ENCODE peak calls at places on chromosome 16, in six cellular contexts. One of them, this sample, is unnamed.

GRCh38 chr16:22317625-22318024 is 20.4 kb downstream of the POLR3E start:
- DNase-seq in GM23338: no peak
- DNase-seq in PC-9: no peak
- DNase-seq in hepatocyte: no peak
- DNase-seq in PC-3: no peak
- DNase-seq in MM.1S: no peak
- DNase-seq in this sample: no peak

GRCh38 chr16:50692644-50692998 is 785 bp upstream of the NOD2 start:
- DNase-seq in GM23338: no peak
- DNase-seq in PC-9: no peak
- DNase-seq in hepatocyte: no peak
- DNase-seq in PC-3: no peak
- DNase-seq in MM.1S: no peak
- DNase-seq in this sample: no peak

GRCh38 chr16:8048433-8048832 is 541.9 kb downstream of the TMEM114 start:
- DNase-seq in GM23338: no peak
- DNase-seq in PC-9: no peak
- DNase-seq in hepatocyte: no peak
- DNase-seq in PC-3: no peak
- DNase-seq in MM.1S: no peak
- DNase-seq in this sample: no peak

GRCh38 chr16:85687651-85688471 is 893 bp downstream of the GINS2 start:
- DNase-seq in GM23338: peak; percentile 47
- DNase-seq in PC-9: no peak
- DNase-seq in hepatocyte: no peak
- DNase-seq in PC-3: no peak
- DNase-seq in MM.1S: no peak
- DNase-seq in this sample: peak; percentile 62

GRCh38 chr16:68369697-68370096 is 58.9 kb downstream of the PRMT7 start:
- DNase-seq in GM23338: no peak
- DNase-seq in PC-9: no peak
- DNase-seq in hepatocyte: no peak
- DNase-seq in PC-3: no peak
- DNase-seq in MM.1S: peak; percentile 89
- DNase-seq in this sample: no peak

GRCh38 chr16:69324585-69325253 is 5.7 kb downstream of the PDF start:
- DNase-seq in GM23338: no peak
- DNase-seq in PC-9: no peak
- DNase-seq in hepatocyte: no peak
- DNase-seq in PC-3: no peak
- DNase-seq in MM.1S: no peak
- DNase-seq in this sample: no peak

GRCh38 chr16:69130461-69130860 is 1.9 kb downstream of the CHTF8 start:
- DNase-seq in GM23338: no peak
- DNase-seq in PC-9: no peak
- DNase-seq in hepatocyte: no peak
- DNase-seq in PC-3: no peak
- DNase-seq in MM.1S: no peak
- DNase-seq in this sample: no peak

GRCh38 chr16:58492735-58493134 is 7.2 kb upstream of the NDRG4 start:
- DNase-seq in GM23338: peak; percentile 60
- DNase-seq in PC-9: no peak
- DNase-seq in hepatocyte: no peak
- DNase-seq in PC-3: no peak
- DNase-seq in MM.1S: no peak
- DNase-seq in this sample: no peak

GRCh38 chr16:27317320-27317719 is 3.5 kb downstream of the IL4R start:
- DNase-seq in GM23338: no peak
- DNase-seq in PC-9: no peak
- DNase-seq in hepatocyte: no peak
- DNase-seq in PC-3: no peak
- DNase-seq in MM.1S: no peak
- DNase-seq in this sample: no peak

GRCh38 chr16:66116163-66116792 is 250.2 kb upstream of the CDH5 start:
- DNase-seq in GM23338: no peak
- DNase-seq in PC-9: no peak
- DNase-seq in hepatocyte: no peak
- DNase-seq in PC-3: peak; percentile 18
- DNase-seq in MM.1S: no peak
- DNase-seq in this sample: no peak

GRCh38 chr16:46832757-46833464 is 1.9 kb upstream of the C16orf87 start:
- DNase-seq in GM23338: no peak
- DNase-seq in PC-9: no peak
- DNase-seq in hepatocyte: no peak
- DNase-seq in PC-3: no peak
- DNase-seq in MM.1S: no peak
- DNase-seq in this sample: no peak

GRCh38 chr16:20740007-20740883 is 1.4 kb downstream of the THUMPD1 start:
- DNase-seq in GM23338: peak; percentile 15
- DNase-seq in PC-9: peak; percentile 1
- DNase-seq in hepatocyte: no peak
- DNase-seq in PC-3: peak; percentile 37
- DNase-seq in MM.1S: peak; percentile 64
- DNase-seq in this sample: peak; percentile 59

GRCh38 chr16:5875416-5875815 is 777.8 kb upstream of the EEF2KMT start:
- DNase-seq in GM23338: no peak
- DNase-seq in PC-9: no peak
- DNase-seq in hepatocyte: no peak
- DNase-seq in PC-3: peak; percentile 4
- DNase-seq in MM.1S: no peak
- DNase-seq in this sample: no peak

GRCh38 chr16:20319406-20319805 is 7.9 kb downstream of the GP2 start:
- DNase-seq in GM23338: no peak
- DNase-seq in PC-9: no peak
- DNase-seq in hepatocyte: no peak
- DNase-seq in PC-3: no peak
- DNase-seq in MM.1S: no peak
- DNase-seq in this sample: no peak

GRCh38 chr16:85111184-85111583 is 1.1 kb downstream of the CIBAR2 start:
- DNase-seq in GM23338: no peak
- DNase-seq in PC-9: no peak
- DNase-seq in hepatocyte: no peak
- DNase-seq in PC-3: no peak
- DNase-seq in MM.1S: no peak
- DNase-seq in this sample: no peak

GRCh38 chr16:11685844-11686618 is 17.8 kb downstream of the SNN start:
- DNase-seq in GM23338: no peak
- DNase-seq in PC-9: no peak
- DNase-seq in hepatocyte: no peak
- DNase-seq in PC-3: peak; percentile 17
- DNase-seq in MM.1S: no peak
- DNase-seq in this sample: no peak

GRCh38 chr16:27718767-27719445 is 169.0 kb downstream of the KATNIP start:
- DNase-seq in GM23338: no peak
- DNase-seq in PC-9: no peak
- DNase-seq in hepatocyte: no peak
- DNase-seq in PC-3: no peak
- DNase-seq in MM.1S: no peak
- DNase-seq in this sample: no peak

GRCh38 chr16:53714080-53715050 is 10.4 kb downstream of the FTO start:
- DNase-seq in GM23338: peak; percentile 12
- DNase-seq in PC-9: no peak
- DNase-seq in hepatocyte: no peak
- DNase-seq in PC-3: no peak
- DNase-seq in MM.1S: no peak
- DNase-seq in this sample: no peak

GRCh38 chr16:7200320-7200719 is 132.3 kb upstream of the RBFOX1 start:
- DNase-seq in GM23338: no peak
- DNase-seq in PC-9: no peak
- DNase-seq in hepatocyte: no peak
- DNase-seq in PC-3: no peak
- DNase-seq in MM.1S: no peak
- DNase-seq in this sample: no peak

GRCh38 chr16:1367486-1368174 is 15.9 kb downstream of the GNPTG start:
- DNase-seq in GM23338: no peak
- DNase-seq in PC-9: no peak
- DNase-seq in hepatocyte: no peak
- DNase-seq in PC-3: no peak
- DNase-seq in MM.1S: no peak
- DNase-seq in this sample: no peak

GRCh38 chr16:66315210-66315825 is 51.2 kb upstream of the CDH5 start:
- DNase-seq in GM23338: peak; percentile 86
- DNase-seq in PC-9: peak; percentile 57
- DNase-seq in hepatocyte: peak; percentile 85
- DNase-seq in PC-3: peak; percentile 73
- DNase-seq in MM.1S: peak; percentile 69
- DNase-seq in this sample: peak; percentile 72

GRCh38 chr16:12494716-12495115 is 309.0 kb downstream of the CPPED1 start:
- DNase-seq in GM23338: no peak
- DNase-seq in PC-9: no peak
- DNase-seq in hepatocyte: no peak
- DNase-seq in PC-3: no peak
- DNase-seq in MM.1S: no peak
- DNase-seq in this sample: no peak

GRCh38 chr16:49514391-49514980 is 140.9 kb downstream of the C16orf78 start:
- DNase-seq in GM23338: no peak
- DNase-seq in PC-9: no peak
- DNase-seq in hepatocyte: no peak
- DNase-seq in PC-3: no peak
- DNase-seq in MM.1S: no peak
- DNase-seq in this sample: no peak

DNA sequence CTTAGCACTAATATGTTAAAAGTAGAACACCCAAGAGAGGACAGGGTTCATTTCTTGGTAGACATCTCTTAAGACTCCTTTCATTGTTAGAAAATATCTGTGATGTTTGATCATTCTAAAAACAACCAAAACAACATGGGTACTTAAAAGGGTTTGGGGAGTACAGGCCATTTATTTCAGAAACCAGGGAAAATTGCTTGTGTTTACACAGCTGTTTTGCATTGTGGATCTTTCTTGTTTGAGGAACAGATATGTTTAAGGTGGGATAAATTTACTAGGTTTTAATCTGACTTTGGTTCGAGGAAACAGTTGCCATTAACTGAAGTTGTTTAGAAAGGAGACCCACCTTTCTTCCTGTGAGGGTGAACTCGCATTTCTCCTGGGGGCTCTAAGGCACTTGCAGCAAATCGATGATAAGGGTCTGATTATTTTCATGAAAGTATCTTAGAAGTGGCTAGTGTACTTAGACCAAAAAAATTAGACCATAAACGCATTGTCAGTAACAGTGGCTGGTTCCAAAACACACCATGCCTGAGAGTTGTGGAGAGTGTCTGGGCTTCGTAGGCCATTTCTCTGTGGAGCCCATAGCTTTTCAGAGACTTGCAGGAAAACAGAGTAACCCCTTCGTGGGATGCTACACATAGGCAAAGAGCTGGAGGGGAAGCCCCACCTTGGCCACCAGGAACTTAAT is 17.6 kb downstream of the CLUAP1 start:
- DNase-seq in GM23338: no peak
- DNase-seq in PC-9: no peak
- DNase-seq in hepatocyte: no peak
- DNase-seq in PC-3: no peak
- DNase-seq in MM.1S: no peak
- DNase-seq in this sample: no peak
- H3K9me2 ChIP-seq in GM23338: no peaks in the 10 kb centered on the region
- H3K9me2 ChIP-seq in PC-9: no peaks in the 10 kb centered on the region
- H3K9me2 ChIP-seq in hepatocyte: no peaks in the 10 kb centered on the region
- H3K9me2 ChIP-seq in PC-3: no peaks in the 10 kb centered on the region
- H3K9me2 ChIP-seq in MM.1S: no peaks in the 10 kb centered on the region
- H3K9me2 ChIP-seq in this sample: no peaks in the 10 kb centered on the region

GRCh38 chr16:80387308-80387921 is 153.4 kb upstream of the DYNLRB2 start:
- DNase-seq in GM23338: no peak
- DNase-seq in PC-9: no peak
- DNase-seq in hepatocyte: no peak
- DNase-seq in PC-3: no peak
- DNase-seq in MM.1S: no peak
- DNase-seq in this sample: no peak
- TF ChIP-seq CTCF in GM23338: no peak
- TF ChIP-seq CTCF in PC-9: no peak
- TF ChIP-seq CTCF in hepatocyte: peak; percentile 10
- TF ChIP-seq CTCF in PC-3: no peak
- TF ChIP-seq CTCF in MM.1S: no peak
- TF ChIP-seq CTCF in this sample: no peak

DNA sequence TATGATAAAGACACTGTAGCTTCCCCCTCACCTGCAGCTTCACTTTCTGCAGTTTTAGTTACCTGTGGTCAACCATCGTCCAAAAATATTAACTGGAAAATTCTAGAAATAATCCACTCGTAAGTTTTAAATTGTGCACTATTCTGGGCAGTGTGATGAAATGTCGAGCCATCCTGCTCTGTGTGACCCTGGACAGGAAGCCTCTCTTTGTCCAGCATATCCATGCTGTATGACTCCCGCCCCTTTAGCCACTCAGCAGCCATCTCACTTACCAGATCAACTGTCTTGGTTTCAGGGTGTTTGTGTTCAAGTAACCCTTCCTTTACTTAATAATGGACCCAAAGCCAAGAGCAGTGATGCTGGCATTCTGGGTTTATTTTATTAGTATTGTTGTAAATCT is 56.1 kb downstream of the SIAH1 start:
- DNase-seq in GM23338: no peak
- DNase-seq in PC-9: no peak
- DNase-seq in hepatocyte: no peak
- DNase-seq in PC-3: no peak
- DNase-seq in MM.1S: no peak
- DNase-seq in this sample: no peak
- H3K9me2 ChIP-seq in GM23338: no peaks in the 10 kb centered on the region
- H3K9me2 ChIP-seq in PC-9: no peaks in the 10 kb centered on the region
- H3K9me2 ChIP-seq in hepatocyte: no peaks in the 10 kb centered on the region
- H3K9me2 ChIP-seq in PC-3: no peaks in the 10 kb centered on the region
- H3K9me2 ChIP-seq in MM.1S: no peaks in the 10 kb centered on the region
- H3K9me2 ChIP-seq in this sample: no peaks in the 10 kb centered on the region

GRCh38 chr16:82641336-82641984 is 14.7 kb downstream of the CDH13 start:
- DNase-seq in GM23338: no peak
- DNase-seq in PC-9: no peak
- DNase-seq in hepatocyte: no peak
- DNase-seq in PC-3: peak; percentile 47
- DNase-seq in MM.1S: peak; percentile 6
- DNase-seq in this sample: peak; percentile 12
- TF ChIP-seq CTCF in GM23338: no peak
- TF ChIP-seq CTCF in PC-9: no peak
- TF ChIP-seq CTCF in hepatocyte: peak; percentile 24
- TF ChIP-seq CTCF in PC-3: peak; percentile 48
- TF ChIP-seq CTCF in MM.1S: peak; percentile 28
- TF ChIP-seq CTCF in this sample: peak; percentile 49

GRCh38 chr16:14495213-14496046 is 134.6 kb downstream of the PARN start:
- DNase-seq in GM23338: no peak
- DNase-seq in PC-9: no peak
- DNase-seq in hepatocyte: no peak
- DNase-seq in PC-3: no peak
- DNase-seq in MM.1S: no peak
- DNase-seq in this sample: no peak
- H3K9me2 ChIP-seq in GM23338: no peaks in the 10 kb centered on the region
- H3K9me2 ChIP-seq in PC-9: no peaks in the 10 kb centered on the region
- H3K9me2 ChIP-seq in hepatocyte: no peaks in the 10 kb centered on the region
- H3K9me2 ChIP-seq in PC-3: no peaks in the 10 kb centered on the region
- H3K9me2 ChIP-seq in MM.1S: no peaks in the 10 kb centered on the region
- H3K9me2 ChIP-seq in this sample: no peaks in the 10 kb centered on the region

This sample was measured in OCI-LY7.